ENCODE peak calls at places on chromosomes 3 and 15, in six cellular contexts. One of them, this sample, is unnamed.

GRCh38 chr3:8529738-8530525 is 28.3 kb downstream of the LMCD1 start:
- DNase-seq in endodermal cell: peak; percentile 32
- DNase-seq in lower lobe of right lung: no peak
- DNase-seq in heart left ventricle: no peak
- DNase-seq in uterus: no peak
- DNase-seq in breast epithelium: no peak
- DNase-seq in this sample: peak; percentile 18

GRCh38 chr15:48437178-48437577 is 105.9 kb downstream of the DUT start:
- DNase-seq in lower lobe of right lung: no peak
- DNase-seq in breast epithelium: no peak
- DNase-seq in heart left ventricle: no peak
- DNase-seq in endodermal cell: no peak
- DNase-seq in uterus: no peak
- DNase-seq in this sample: no peak

GRCh38 chr3:148464246-148464645 is 233.5 kb upstream of the AGTR1 start:
- DNase-seq in heart left ventricle: no peak
- DNase-seq in lower lobe of right lung: no peak
- DNase-seq in endodermal cell: no peak
- DNase-seq in breast epithelium: no peak
- DNase-seq in uterus: no peak
- DNase-seq in this sample: no peak

GRCh38 chr3:102570551-102570950 is 135.7 kb downstream of the ZPLD1 start:
- DNase-seq in breast epithelium: no peak
- DNase-seq in lower lobe of right lung: no peak
- DNase-seq in heart left ventricle: no peak
- DNase-seq in uterus: no peak
- DNase-seq in endodermal cell: no peak
- DNase-seq in this sample: no peak

GRCh38 chr3:98809561-98809960 is 46.4 kb downstream of the ST3GAL6 start:
- DNase-seq in heart left ventricle: peak; percentile 58
- DNase-seq in breast epithelium: no peak
- DNase-seq in uterus: no peak
- DNase-seq in lower lobe of right lung: no peak
- DNase-seq in endodermal cell: no peak
- DNase-seq in this sample: no peak

GRCh38 chr3:186510374-186511079 is 33.7 kb downstream of the CRYGS start:
- DNase-seq in endodermal cell: no peak
- DNase-seq in uterus: no peak
- DNase-seq in lower lobe of right lung: no peak
- DNase-seq in heart left ventricle: no peak
- DNase-seq in breast epithelium: no peak
- DNase-seq in this sample: no peak

GRCh38 chr15:25767356-25768151 is 95.6 kb downstream of the ATP10A start:
- DNase-seq in breast epithelium: no peak
- DNase-seq in heart left ventricle: no peak
- DNase-seq in endodermal cell: no peak
- DNase-seq in uterus: no peak
- DNase-seq in lower lobe of right lung: no peak
- DNase-seq in this sample: no peak

GRCh38 chr3:186938716-186939115 is 8.4 kb downstream of the ST6GAL1 start:
- DNase-seq in lower lobe of right lung: no peak
- DNase-seq in endodermal cell: peak; percentile 31
- DNase-seq in heart left ventricle: peak; percentile 63
- DNase-seq in breast epithelium: no peak
- DNase-seq in uterus: no peak
- DNase-seq in this sample: no peak

GRCh38 chr15:82666606-82667005 is 19.4 kb upstream of the CPEB1 start:
- DNase-seq in heart left ventricle: no peak
- DNase-seq in lower lobe of right lung: no peak
- DNase-seq in endodermal cell: peak; percentile 30
- DNase-seq in breast epithelium: no peak
- DNase-seq in uterus: no peak
- DNase-seq in this sample: no peak

DNA sequence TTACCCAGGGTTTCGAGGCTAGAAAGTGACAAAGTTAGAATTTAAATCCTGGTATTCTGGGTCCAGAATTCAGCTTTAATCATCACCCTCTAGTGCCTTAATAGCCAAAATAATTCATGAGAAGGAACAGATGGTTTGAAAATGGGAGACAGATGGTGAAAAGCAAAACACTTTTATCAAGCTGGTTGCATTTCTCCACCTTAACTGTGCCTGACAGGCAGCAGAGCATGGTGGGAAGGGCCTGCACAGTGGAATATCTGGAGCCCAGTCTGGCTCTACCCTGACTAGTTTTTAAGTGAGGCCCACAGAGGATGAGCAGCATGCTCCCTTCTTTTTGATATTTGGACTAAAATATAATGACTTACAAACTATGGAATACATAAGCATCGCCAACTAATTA is 35.6 kb upstream of the RASGRP1 start:
- DNase-seq in uterus: no peak
- DNase-seq in breast epithelium: no peak
- DNase-seq in lower lobe of right lung: no peak
- DNase-seq in heart left ventricle: no peak
- DNase-seq in endodermal cell: no peak
- DNase-seq in this sample: no peak
- H3K4me1 ChIP-seq in uterus: no peaks in the 10 kb centered on the region
- H3K4me1 ChIP-seq in breast epithelium: no peaks in the 10 kb centered on the region
- H3K4me1 ChIP-seq in lower lobe of right lung: no peaks in the 10 kb centered on the region
- H3K4me1 ChIP-seq in heart left ventricle: no peaks in the 10 kb centered on the region
- H3K4me1 ChIP-seq in endodermal cell: no peaks in the 10 kb centered on the region
- H3K4me1 ChIP-seq in this sample: no peaks in the 10 kb centered on the region

GRCh38 chr15:45268135-45268534 is 16.1 kb downstream of the SLC28A2 start:
- DNase-seq in endodermal cell: peak; percentile 84
- DNase-seq in heart left ventricle: no peak
- DNase-seq in lower lobe of right lung: no peak
- DNase-seq in uterus: no peak
- DNase-seq in breast epithelium: no peak
- DNase-seq in this sample: peak; percentile 16
- TF ChIP-seq CTCF in endodermal cell: peak; percentile 73
- TF ChIP-seq CTCF in heart left ventricle: no peak
- TF ChIP-seq CTCF in lower lobe of right lung: no peak
- TF ChIP-seq CTCF in uterus: no peak
- TF ChIP-seq CTCF in breast epithelium: no peak
- TF ChIP-seq CTCF in this sample: peak; percentile 28

DNA sequence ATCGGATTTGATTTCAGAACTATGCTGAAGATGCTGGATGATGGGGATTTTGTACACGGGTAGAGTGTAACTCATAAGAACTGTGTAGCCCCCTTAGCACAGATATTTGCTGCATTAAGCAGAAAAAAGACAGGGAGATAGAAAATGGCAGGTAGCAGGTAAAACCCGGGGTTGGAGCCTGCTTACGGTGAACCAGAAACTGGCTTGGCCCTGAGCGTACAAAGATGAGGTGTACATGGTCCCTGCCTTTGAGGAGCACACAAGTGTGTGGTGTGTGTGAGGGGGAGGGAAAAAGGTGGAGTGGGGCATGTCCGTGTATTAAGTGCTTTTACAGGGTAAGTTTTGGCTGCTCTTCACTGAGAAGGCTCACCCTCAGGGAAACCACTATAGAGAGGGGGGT is 3.5 kb downstream of the LPP start:
- DNase-seq in endodermal cell: no peak
- DNase-seq in breast epithelium: no peak
- DNase-seq in lower lobe of right lung: no peak
- DNase-seq in heart left ventricle: no peak
- DNase-seq in uterus: no peak
- DNase-seq in this sample: no peak
- H3K4me1 ChIP-seq in endodermal cell: no peaks in the 10 kb centered on the region
- H3K4me1 ChIP-seq in breast epithelium: peaks cover 14% of the 10 kb centered on the region
- H3K4me1 ChIP-seq in lower lobe of right lung: peaks cover 57% of the 10 kb centered on the region
- H3K4me1 ChIP-seq in heart left ventricle: no peaks in the 10 kb centered on the region
- H3K4me1 ChIP-seq in uterus: no peaks in the 10 kb centered on the region
- H3K4me1 ChIP-seq in this sample: peaks cover 6% of the 10 kb centered on the region

DNA sequence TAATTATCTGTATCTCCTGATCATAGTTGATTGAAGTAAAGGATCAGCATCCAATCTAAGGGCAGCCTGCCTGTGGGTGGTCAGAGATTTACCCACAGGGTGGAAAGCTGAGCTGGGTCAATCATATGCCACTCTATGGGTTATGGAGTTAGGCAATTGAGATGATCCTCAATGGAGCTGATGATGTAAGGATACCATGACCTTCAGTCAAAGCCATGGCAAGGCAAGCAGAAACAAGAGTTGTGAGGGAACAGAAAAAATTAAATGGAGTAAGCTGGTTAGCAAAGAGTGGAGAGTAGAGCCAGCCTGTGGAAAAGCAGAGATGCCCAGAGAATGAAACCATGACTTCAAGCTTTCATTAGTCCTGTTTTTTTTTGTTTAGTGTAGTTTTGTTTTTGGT is 5.7 kb upstream of the IQGAP1 start:
- DNase-seq in lower lobe of right lung: no peak
- DNase-seq in endodermal cell: no peak
- DNase-seq in heart left ventricle: no peak
- DNase-seq in breast epithelium: no peak
- DNase-seq in uterus: no peak
- DNase-seq in this sample: no peak
- TF ChIP-seq CTCF in lower lobe of right lung: no peak
- TF ChIP-seq CTCF in endodermal cell: no peak
- TF ChIP-seq CTCF in heart left ventricle: no peak
- TF ChIP-seq CTCF in breast epithelium: no peak
- TF ChIP-seq CTCF in uterus: no peak
- TF ChIP-seq CTCF in this sample: no peak

GRCh38 chr15:40926659-40927496 is 2.3 kb upstream of the DLL4 start:
- DNase-seq in uterus: no peak
- DNase-seq in endodermal cell: peak; percentile 74
- DNase-seq in lower lobe of right lung: no peak
- DNase-seq in heart left ventricle: no peak
- DNase-seq in breast epithelium: no peak
- DNase-seq in this sample: no peak
- H3K4me1 ChIP-seq in uterus: no peaks in the 10 kb centered on the region
- H3K4me1 ChIP-seq in endodermal cell: peaks cover 14% of the 10 kb centered on the region
- H3K4me1 ChIP-seq in lower lobe of right lung: peaks cover 65% of the 10 kb centered on the region
- H3K4me1 ChIP-seq in heart left ventricle: peaks cover 3% of the 10 kb centered on the region
- H3K4me1 ChIP-seq in breast epithelium: peaks cover 27% of the 10 kb centered on the region
- H3K4me1 ChIP-seq in this sample: no peaks in the 10 kb centered on the region

DNA sequence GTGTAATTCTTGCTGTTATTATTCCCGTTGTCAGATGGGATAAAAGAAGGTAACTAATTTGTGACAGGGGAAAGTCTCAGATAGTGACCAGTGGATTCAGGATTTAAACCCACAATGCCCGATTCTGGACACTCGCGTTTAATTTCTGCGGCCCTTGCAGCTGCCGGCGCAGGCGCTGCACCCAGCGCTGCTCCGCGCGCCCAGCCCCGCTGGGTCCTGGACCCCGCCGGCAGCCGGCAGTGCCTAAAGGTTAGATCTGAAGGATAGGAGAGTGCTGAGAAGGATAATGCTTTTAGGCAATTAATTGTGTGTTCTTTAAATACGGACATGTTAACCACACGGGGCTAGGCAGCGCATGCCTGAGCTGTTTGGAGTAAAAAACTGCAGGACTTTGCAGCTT is 3.6 kb upstream of the MKRN3 start:
- DNase-seq in lower lobe of right lung: no peak
- DNase-seq in heart left ventricle: no peak
- DNase-seq in uterus: no peak
- DNase-seq in endodermal cell: no peak
- DNase-seq in breast epithelium: no peak
- DNase-seq in this sample: no peak
- TF ChIP-seq CTCF in lower lobe of right lung: no peak
- TF ChIP-seq CTCF in heart left ventricle: no peak
- TF ChIP-seq CTCF in uterus: no peak
- TF ChIP-seq CTCF in endodermal cell: no peak
- TF ChIP-seq CTCF in breast epithelium: no peak
- TF ChIP-seq CTCF in this sample: no peak

GRCh38 chr3:11587766-11588165 is 55.9 kb downstream of the VGLL4 start:
- DNase-seq in lower lobe of right lung: no peak
- DNase-seq in heart left ventricle: no peak
- DNase-seq in breast epithelium: no peak
- DNase-seq in endodermal cell: peak; percentile 27
- DNase-seq in uterus: no peak
- DNase-seq in this sample: no peak
- H3K4me1 ChIP-seq in lower lobe of right lung: peaks cover 62% of the 10 kb centered on the region
- H3K4me1 ChIP-seq in heart left ventricle: peaks cover 27% of the 10 kb centered on the region
- H3K4me1 ChIP-seq in breast epithelium: peaks cover 34% of the 10 kb centered on the region
- H3K4me1 ChIP-seq in endodermal cell: peaks cover 29% of the 10 kb centered on the region
- H3K4me1 ChIP-seq in uterus: peaks cover 13% of the 10 kb centered on the region
- H3K4me1 ChIP-seq in this sample: no peaks in the 10 kb centered on the region

DNA sequence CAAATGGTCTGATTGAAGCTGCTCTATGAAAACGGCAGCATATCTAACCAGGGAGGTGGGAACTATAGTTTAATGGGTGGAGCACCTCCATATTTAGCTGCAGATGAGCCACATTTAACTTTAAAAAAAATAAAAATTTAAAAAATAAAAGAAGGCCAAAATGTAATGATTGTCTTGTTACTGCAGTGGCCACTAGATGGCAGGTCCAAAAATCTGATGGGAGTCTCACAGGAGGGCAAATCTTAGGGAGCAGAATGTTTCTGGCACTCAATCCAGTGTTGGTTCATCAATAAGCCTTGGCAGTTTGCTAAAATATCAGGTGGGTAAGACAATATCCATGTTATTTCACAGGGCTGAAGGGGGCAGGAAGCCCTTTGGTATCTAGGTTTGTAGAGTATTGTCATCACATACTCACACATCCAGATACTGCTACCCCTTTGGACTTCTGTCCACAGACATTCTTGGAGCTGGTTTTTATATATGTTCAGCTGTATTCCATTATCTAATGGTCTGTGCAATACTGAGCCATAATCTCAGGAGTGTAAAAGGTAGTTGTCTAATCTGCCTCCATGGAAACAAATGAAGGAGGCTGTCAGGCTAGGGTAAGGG is 233.3 kb downstream of the TIGIT start:
- DNase-seq in uterus: no peak
- DNase-seq in heart left ventricle: no peak
- DNase-seq in lower lobe of right lung: no peak
- DNase-seq in breast epithelium: no peak
- DNase-seq in endodermal cell: no peak
- DNase-seq in this sample: peak; percentile 17
- TF ChIP-seq CTCF in uterus: peak; percentile 24
- TF ChIP-seq CTCF in heart left ventricle: peak; percentile 19
- TF ChIP-seq CTCF in lower lobe of right lung: peak; percentile 32
- TF ChIP-seq CTCF in breast epithelium: peak; percentile 24
- TF ChIP-seq CTCF in endodermal cell: peak; percentile 82
- TF ChIP-seq CTCF in this sample: peak; percentile 68